ENCODE peak calls at places on chromosomes 3 and 15, in seven cellular contexts. X is endothelial cell of umbilical vein, L is mammary epithelial cell, W is neural progenitor cell, A is OCI-LY7, T is NB4, M is foreskin fibroblast. D is an unnamed sample.

GRCh38 chr15:72237286-72238224 is 6.6 kb upstream of the PKM start:
- DNase-seq in X (peak), L (peak), W (no peak), A (no peak), T (peak), M (peak), D (peak)

GRCh38 chr3:66830301-66830700 is 167.8 kb upstream of the KBTBD8 start:
- DNase-seq in X (no peak), L (no peak), W (no peak), A (no peak), T (no peak), M (no peak), D (no peak)

GRCh38 chr3:67458406-67458805 is 196.0 kb downstream of the SUCLG2 start:
- DNase-seq in X (no peak), L (no peak), W (no peak), A (no peak), T (no peak), M (peak), D (no peak)

GRCh38 chr3:52614689-52615088 is 71.0 kb downstream of the PBRM1 start:
- DNase-seq in X (no peak), L (peak), W (no peak), A (no peak), T (no peak), M (peak), D (no peak)

GRCh38 chr15:99249270-99249817 is at the start of gene TTC23:
- DNase-seq in X (peak), L (peak), W (peak), A (peak), T (peak), M (peak), D (no peak)

GRCh38 chr3:107367353-107367752 is 9.9 kb upstream of the CCDC54 start:
- DNase-seq in X (no peak), L (peak), W (no peak), A (peak), T (peak), M (peak), D (peak)

GRCh38 chr15:41948499-41948898 is 23.9 kb downstream of the EHD4 start:
- DNase-seq in X (no peak), L (no peak), W (no peak), A (no peak), T (no peak), M (no peak), D (no peak)

GRCh38 chr3:49389297-49389696 is 22.5 kb downstream of the RHOA start:
- DNase-seq in X (no peak), L (no peak), W (no peak), A (no peak), T (no peak), M (no peak), D (no peak)

GRCh38 chr15:39720721-39721611 is 61.7 kb downstream of the FSIP1 start:
- DNase-seq in X (no peak), L (peak), W (no peak), A (no peak), T (no peak), M (peak), D (peak)

DNA sequence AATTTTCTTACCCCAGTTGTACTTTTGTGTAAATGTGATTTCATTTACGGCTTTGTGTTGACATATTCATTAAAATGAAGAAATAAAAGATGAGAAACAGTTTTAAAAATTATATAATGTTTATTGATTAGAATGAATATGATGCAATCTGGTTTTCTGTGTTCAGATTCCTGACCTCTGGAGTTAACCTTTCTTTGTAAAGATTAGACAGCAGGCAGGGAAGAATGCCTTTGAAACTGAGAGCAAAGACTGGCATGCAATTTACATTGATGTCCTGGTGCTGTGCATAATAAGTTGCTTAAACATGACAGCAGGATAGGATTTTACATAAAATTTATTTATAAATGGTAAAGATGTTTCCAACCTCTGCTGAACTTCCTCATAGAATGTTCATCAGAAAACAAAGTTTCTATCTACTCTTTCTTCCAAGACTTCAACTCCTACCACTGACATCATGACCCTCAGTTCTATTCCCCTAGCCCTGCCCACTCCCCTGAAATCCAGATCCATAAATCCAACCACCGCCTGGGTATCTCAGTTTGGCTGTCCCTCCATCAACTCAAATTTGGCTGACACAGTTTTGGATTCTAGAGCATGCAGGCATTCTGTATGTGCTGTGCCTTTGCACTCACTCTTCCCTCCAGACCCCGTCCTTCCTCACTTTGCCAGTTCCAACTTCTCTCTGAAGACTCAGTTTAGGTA is 1.7 kb downstream of the HGD start:
- DNase-seq in X (no peak), L (no peak), W (no peak), A (no peak), T (no peak), M (no peak), D (no peak)
- H3K4me3 ChIP-seq in X (no peak), L (no peak), W (no peak), A (no peak), T (no peak), M (no peak), D (no peak)

DNA sequence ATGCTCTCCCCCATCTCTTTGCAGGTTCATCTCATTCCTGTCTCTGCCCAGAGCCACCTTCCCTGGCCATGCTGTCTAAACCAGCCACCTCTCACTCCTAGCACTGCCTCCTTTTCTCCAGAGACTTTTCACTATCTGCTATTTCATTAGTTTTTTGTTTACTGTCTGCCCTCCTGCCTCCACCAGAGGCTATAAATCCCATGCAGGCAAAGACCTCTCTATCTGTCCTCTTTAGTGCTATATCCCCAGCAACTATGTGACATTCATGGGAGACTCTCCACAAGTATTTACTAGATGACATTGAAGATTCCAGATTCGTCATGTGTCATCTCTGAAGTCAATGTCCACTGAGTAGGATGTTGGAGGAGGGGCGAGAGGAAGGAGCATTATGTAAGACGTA is 3.5 kb upstream of the FAM43A start:
- DNase-seq in X (no peak), L (no peak), W (no peak), A (no peak), T (no peak), M (no peak), D (no peak)
- H3K4me3 ChIP-seq in X (no peak), L (no peak), W (no peak), A (no peak), T (no peak), M (no peak), D (peak)

GRCh38 chr3:112005091-112005672 is 6.5 kb downstream of the TAGLN3 start:
- DNase-seq in X (no peak), L (peak), W (no peak), A (no peak), T (no peak), M (peak), D (no peak)

GRCh38 chr3:112003321-112004080 is 4.8 kb downstream of the TAGLN3 start:
- DNase-seq in X (no peak), L (no peak), W (no peak), A (no peak), T (no peak), M (no peak), D (no peak)

GRCh38 chr3:112002458-112002971 is 3.8 kb downstream of the TAGLN3 start:
- DNase-seq in X (peak), L (peak), W (no peak), A (no peak), T (peak), M (peak), D (no peak)

GRCh38 chr3:112004187-112004586 is 5.5 kb downstream of the TAGLN3 start:
- DNase-seq in X (no peak), L (peak), W (no peak), A (no peak), T (no peak), M (no peak), D (no peak)

GRCh38 chr3:112004664-112005063 is 5.9 kb downstream of the TAGLN3 start:
- DNase-seq in X (no peak), L (no peak), W (peak), A (no peak), T (no peak), M (no peak), D (no peak)
- H3K4me3 ChIP-seq in X (no peak), L (no peak), W (peak), A (no peak), T (no peak), M (no peak), D (no peak)

DNA sequence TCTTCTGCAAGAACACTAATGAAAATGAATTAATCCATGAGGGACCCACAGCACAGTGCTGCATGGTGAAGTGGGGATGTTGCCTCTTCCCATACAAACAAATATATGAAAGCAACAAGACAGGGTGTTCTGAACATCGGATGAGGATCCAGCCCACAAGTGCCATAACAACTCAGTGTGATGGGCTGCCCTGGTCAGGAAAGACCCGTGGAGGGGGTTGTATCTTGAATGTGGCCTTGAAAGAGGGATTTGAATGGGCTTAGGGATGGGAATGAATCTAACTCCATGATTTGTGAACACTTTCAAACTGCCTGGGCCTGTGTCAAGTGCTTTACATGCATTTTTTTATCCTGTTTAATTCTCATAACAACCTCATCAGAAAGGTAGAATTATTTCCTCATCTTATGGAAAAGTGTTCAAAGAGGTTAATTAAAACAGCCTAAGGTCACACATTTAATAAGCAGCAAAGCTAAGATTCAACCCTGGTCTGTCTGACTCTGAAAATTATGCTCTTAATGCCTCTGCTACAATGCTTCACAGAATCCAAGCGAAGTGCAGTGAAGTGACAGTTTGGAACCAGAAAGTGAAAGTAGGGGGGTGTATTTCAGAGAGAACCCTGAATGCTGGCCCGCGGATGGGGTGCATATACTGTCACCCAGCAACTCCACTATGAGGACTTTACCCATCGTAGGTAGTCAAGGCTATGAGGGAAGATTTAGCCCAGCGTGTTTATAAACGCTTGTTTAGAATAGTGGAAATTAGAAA is 65.6 kb upstream of the HEG1 start:
- DNase-seq in X (no peak), L (no peak), W (no peak), A (no peak), T (no peak), M (no peak), D (no peak)
- H3K4me3 ChIP-seq in X (no peak), L (no peak), W (peak), A (no peak), T (no peak), M (no peak), D (no peak)

GRCh38 chr3:9316881-9317341 is 45.9 kb upstream of the THUMPD3 start:
- DNase-seq in X (peak), L (peak), W (peak), A (no peak), T (no peak), M (peak), D (no peak)
- H3K4me3 ChIP-seq in X (peak), L (peak), W (peak), A (no peak), T (no peak), M (peak), D (peak)

GRCh38 chr3:69118555-69118954 is 3.8 kb downstream of the LMOD3 start:
- DNase-seq in X (no peak), L (no peak), W (no peak), A (no peak), T (no peak), M (no peak), D (no peak)

GRCh38 chr3:69113536-69113935 is 8.9 kb downstream of the LMOD3 start:
- DNase-seq in X (no peak), L (peak), W (no peak), A (no peak), T (no peak), M (peak), D (no peak)

GRCh38 chr3:69115731-69116130 is 6.7 kb downstream of the LMOD3 start:
- DNase-seq in X (peak), L (peak), W (no peak), A (no peak), T (no peak), M (peak), D (no peak)

GRCh38 chr3:69116897-69117296 is 5.5 kb downstream of the LMOD3 start:
- DNase-seq in X (no peak), L (peak), W (no peak), A (no peak), T (no peak), M (no peak), D (no peak)

DNA sequence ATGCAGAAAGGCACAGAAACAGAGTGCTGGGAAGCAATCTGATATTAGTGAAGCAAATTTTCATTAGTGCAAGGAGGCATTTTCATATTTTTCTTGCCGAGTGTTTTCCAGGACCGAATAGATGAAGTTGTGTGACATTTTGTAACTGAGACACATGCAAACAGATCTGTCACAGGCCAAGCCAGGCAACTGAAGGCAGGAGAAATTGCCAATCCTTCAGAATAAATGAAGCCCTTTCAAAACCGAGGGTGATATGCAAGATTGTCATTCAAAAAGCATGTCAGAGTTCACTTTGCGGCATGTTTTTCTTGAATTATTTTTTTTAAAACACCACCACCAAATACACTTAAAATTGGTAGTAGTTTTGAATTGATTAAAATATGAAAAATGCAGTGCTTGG is 6.2 kb downstream of the LMOD3 start:
- DNase-seq in X (no peak), L (no peak), W (no peak), A (no peak), T (no peak), M (no peak), D (no peak)
- H3K4me3 ChIP-seq in X (no peak), L (no peak), W (no peak), A (no peak), T (no peak), M (no peak), D (no peak)

DNA sequence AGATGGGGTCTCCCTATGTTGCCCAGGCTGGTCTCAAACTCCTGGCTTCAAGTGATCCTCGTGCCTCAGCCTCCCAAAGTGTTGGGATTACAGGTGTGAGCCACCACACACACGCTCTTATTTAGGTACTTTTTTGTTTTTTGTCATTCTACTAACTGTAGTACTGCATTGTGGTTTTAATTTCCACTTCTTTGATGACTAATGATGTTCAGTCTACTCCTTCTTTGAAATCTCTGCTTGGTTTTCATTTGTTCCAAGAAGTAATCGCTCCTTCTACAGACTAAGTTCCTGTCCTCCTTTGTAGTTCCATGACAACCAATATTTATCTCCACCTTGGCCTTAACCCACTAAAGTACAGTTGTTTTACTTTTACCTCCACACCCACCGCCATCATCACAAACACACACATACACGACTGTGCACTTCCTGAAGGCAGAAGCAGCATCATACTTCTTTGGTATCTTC is 529 bp upstream of the DLEC1 start:
- DNase-seq in X (no peak), L (no peak), W (no peak), A (no peak), T (no peak), M (peak), D (no peak)
- H3K4me3 ChIP-seq in X (no peak), L (no peak), W (peak), A (no peak), T (peak), M (no peak), D (no peak)

D was measured in AG04449.